ENCODE peak calls at places on chromosomes 5 and 9, in nine cellular contexts. R is colonic mucosa; V is CD4-positive, alpha-beta T cell; O is hippocampal formation; G is activated naive CD4-positive, alpha-beta T cell treated with anti-CD3 and anti-CD28 coated beads for 36 hours; W is upper lobe of right lung; K is NCI-H524; U is T follicular helper cell; I is occipital lobe. Z is an unnamed sample.

GRCh38 chr5:89110916-89111646 is 228.1 kb upstream of the MEF2C start:
- DNase-seq in W (no peak), O (no peak), U (no peak), G (no peak), K (no peak), V (no peak), I (no peak), R (no peak), Z (no peak)

GRCh38 chr9:77488439-77489126 is 159.5 kb downstream of the GNA14 start:
- DNase-seq in W (no peak), V (no peak), K (no peak), G (peak), U (no peak), O (no peak), R (no peak), I (no peak), Z (no peak)

GRCh38 chr5:89445106-89445745 is 562.2 kb upstream of the MEF2C start:
- DNase-seq in O (peak), K (no peak), V (no peak), U (no peak), I (no peak), R (no peak), G (no peak), W (no peak), Z (no peak)

GRCh38 chr5:172007153-172007794 is 836 bp upstream of the FBXW11 start:
- DNase-seq in K (no peak), R (peak), I (no peak), G (peak), O (no peak), V (no peak), U (no peak), W (no peak), Z (no peak)

GRCh38 chr9:71032779-71033178 is 88.6 kb downstream of the TRPM3 start:
- DNase-seq in V (no peak), W (no peak), G (no peak), O (no peak), K (no peak), I (no peak), U (no peak), R (no peak), Z (no peak)

GRCh38 chr9:16335788-16336580 is 534.5 kb downstream of the BNC2 start:
- DNase-seq in I (no peak), V (no peak), W (no peak), O (no peak), K (no peak), G (no peak), U (no peak), R (peak), Z (no peak)

GRCh38 chr9:7011395-7012067 is 253.8 kb downstream of the KDM4C start:
- DNase-seq in O (no peak), G (no peak), R (no peak), V (no peak), K (no peak), I (no peak), U (no peak), W (no peak), Z (no peak)

GRCh38 chr5:2355859-2356258 is 395.6 kb downstream of the IRX2 start:
- DNase-seq in W (no peak), V (no peak), R (no peak), I (no peak), G (no peak), K (no peak), U (no peak), O (no peak), Z (no peak)

GRCh38 chr9:88781500-88782391 is 209.5 kb upstream of the S1PR3 start:
- DNase-seq in G (no peak), O (no peak), R (no peak), I (peak), K (peak), V (no peak), U (no peak), W (no peak), Z (no peak)

GRCh38 chr5:171632618-171633017 is 153.0 kb upstream of the SMIM23 start:
- DNase-seq in I (no peak), G (no peak), O (no peak), W (no peak), K (no peak), R (no peak), V (no peak), U (no peak), Z (no peak)

GRCh38 chr5:59529286-59529685 is 364.2 kb downstream of the PDE4D start:
- DNase-seq in W (no peak), K (no peak), U (no peak), G (no peak), I (no peak), V (no peak), R (no peak), O (no peak), Z (no peak)

GRCh38 chr9:112689341-112689740 is 28.6 kb downstream of the INIP start:
- DNase-seq in O (no peak), U (no peak), G (no peak), W (no peak), V (no peak), R (no peak), K (no peak), I (no peak), Z (no peak)

GRCh38 chr5:72434056-72434780 is 73.0 kb downstream of the ZNF366 start:
- DNase-seq in G (no peak), R (no peak), O (no peak), W (no peak), U (no peak), V (no peak), K (no peak), I (no peak), Z (no peak)

GRCh38 chr5:39767906-39768305 is 343.1 kb upstream of the DAB2 start:
- DNase-seq in R (no peak), V (no peak), U (no peak), K (no peak), G (no peak), I (no peak), O (no peak), W (no peak), Z (no peak)

GRCh38 chr5:158414780-158415179 is 555.8 kb upstream of the CLINT1 start:
- DNase-seq in O (no peak), W (no peak), U (no peak), G (no peak), R (no peak), K (no peak), I (no peak), V (no peak), Z (no peak)

GRCh38 chr9:4850611-4851010 is 57.9 kb downstream of the RCL1 start:
- DNase-seq in I (no peak), W (no peak), U (no peak), O (no peak), V (no peak), R (no peak), G (no peak), K (no peak), Z (no peak)

Z was measured in vagina.